ENCODE peak calls at places on chromosomes 16 and 17, in five cellular contexts. I, X, A, P and S are unnamed samples.
A peak's percentile ranks its signal among the peaks of the same experiment; 100 is the strongest.

GRCh38 chr17:14121952-14122351 is 52.6 kb downstream of the COX10 start:
- DNase-seq in I (no peak), X (no peak), A (no peak), P (no peak), S (no peak)

GRCh38 chr16:28105954-28106353 is 42.4 kb upstream of the GSG1L start:
- DNase-seq in I (no peak), X (peak; percentile 40), A (no peak), P (no peak), S (no peak)

GRCh38 chr16:76193851-76194620 is 83.2 kb upstream of the CNTNAP4 start:
- DNase-seq in I (peak; percentile 3), X (no peak), A (no peak), P (no peak), S (no peak)

GRCh38 chr16:28163699-28164584 is 47.8 kb downstream of the XPO6 start:
- DNase-seq in I (peak; percentile 35), X (no peak), A (no peak), P (no peak), S (no peak)

GRCh38 chr17:31869031-31869430 is 10.0 kb upstream of the COPRS start:
- DNase-seq in I (no peak), X (no peak), A (no peak), P (no peak), S (no peak)

GRCh38 chr16:4364196-4365013 is 7.2 kb upstream of the VASN start:
- DNase-seq in I (no peak), X (no peak), A (no peak), P (no peak), S (no peak)

GRCh38 chr17:80192268-80192667 is 22.4 kb downstream of the CARD14 start:
- DNase-seq in I (peak; percentile 14), X (no peak), A (no peak), P (no peak), S (no peak)

GRCh38 chr16:1530883-1531637 is 2.4 kb upstream of the TMEM204 start:
- DNase-seq in I (no peak), X (no peak), A (no peak), P (peak; percentile 85), S (no peak)

DNA sequence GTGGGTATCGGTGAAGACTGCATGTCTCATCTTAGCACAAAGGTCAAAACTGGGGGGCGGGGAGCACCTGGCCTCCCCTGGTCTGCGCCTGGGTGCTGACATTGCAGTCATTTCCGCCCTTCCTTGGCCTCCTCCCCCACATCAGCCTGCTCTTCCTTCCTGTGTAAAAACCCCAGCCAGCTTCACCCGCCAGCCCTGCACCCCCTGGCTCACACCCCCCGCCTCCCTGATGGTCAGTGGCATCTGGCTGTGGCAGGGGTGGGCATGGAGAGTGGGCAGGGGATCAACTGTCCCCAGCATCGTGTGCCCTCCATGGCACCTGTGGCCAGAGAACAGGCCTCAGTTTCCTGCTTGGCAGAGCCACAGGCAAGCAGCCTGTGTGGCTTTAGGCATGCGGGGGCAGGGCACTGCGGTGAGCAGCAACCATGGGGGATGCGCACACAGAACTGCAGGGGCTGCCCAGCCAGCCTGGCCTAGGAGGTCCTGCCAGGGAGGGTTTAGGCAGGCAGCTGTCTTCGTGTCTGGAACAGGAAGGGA is 26.5 kb upstream of the LASP1NB start:
- DNase-seq in I (no peak), X (peak; percentile 74), A (no peak), P (peak; percentile 78), S (no peak)
- H3K4me3 ChIP-seq in I (no peak overlapping the region), X (peak overlapping the region; percentile 14), A (no peak overlapping the region), P (no peak overlapping the region), S (no peak overlapping the region)

DNA sequence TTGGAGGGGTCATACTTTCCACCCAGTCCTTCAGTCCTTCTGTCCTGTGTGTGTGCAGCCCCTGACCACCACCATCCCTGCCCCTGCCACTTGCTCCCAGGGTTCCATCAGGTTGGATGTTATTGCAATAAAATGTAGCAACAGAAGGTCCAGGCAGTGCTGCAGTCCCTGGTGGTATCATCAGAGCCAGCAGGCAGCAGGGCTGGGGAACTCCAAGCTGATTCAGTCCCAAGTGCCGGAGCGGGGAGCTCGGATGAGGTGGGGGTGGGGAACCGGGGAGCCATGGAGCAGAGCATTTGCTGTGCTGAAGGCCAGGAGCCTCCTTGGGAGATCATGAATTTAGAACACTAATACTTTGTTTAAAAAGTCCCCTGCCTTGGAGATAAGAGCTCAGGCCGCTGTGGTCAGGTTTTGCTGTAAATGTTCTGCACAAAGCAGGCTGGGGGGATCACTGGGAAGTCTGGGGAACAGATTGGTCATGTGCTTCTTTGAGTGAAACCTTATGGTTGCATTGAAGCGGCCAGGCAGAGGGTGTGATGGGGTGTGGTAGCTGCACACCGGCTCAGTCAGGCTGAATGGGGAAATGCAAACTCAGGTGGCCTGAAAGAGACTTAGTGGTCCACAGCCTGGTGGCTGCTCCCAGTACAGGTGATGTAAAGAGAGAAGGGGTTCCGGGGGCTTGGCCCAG is 225.9 kb downstream of the SEC14L1 start:
- DNase-seq in I (peak; percentile 29), X (no peak), A (no peak), P (no peak), S (no peak)
- TF ChIP-seq CTCF in I (no peak), X (no peak), A (no peak), P (no peak), S (no peak)

DNA sequence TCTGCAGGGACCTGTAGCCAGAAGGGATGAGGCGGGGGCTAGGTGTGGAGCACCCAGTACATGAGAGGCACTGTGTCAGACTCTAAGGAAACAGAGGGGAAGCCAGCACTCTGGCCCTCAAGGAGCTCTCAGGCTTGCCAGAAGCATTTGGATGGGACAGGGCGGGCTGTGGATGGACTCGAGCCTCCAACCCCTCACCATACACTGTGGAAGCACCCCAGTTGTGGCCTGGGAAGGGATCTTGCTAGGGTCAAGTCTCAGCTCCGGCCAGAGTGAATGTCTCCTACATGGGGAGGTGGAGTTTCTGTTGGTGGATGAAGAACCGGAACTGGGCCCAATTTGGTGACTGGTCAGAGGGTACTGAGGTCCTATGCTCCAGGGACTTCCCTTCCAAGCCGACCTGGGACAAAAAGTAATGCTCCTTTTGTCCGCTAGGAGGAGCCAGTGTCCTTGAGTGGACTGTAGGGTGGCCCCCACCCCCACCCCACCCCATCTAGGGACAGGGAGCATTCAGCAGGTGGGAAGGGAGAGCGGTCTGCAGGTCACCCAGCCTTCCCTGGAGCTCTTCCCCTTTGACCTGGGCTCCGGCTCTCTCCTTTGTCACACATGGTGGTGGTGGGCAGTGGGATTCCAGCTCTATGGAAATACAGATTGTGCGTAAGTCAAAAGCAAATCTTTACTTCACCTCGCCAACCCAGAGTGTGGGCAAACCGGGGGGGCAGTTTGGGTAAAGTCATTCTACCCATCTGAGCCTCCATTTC is 20.3 kb upstream of the PHB1 start:
- DNase-seq in I (peak; percentile 46), X (no peak), A (peak; percentile 74), P (no peak), S (no peak)
- H3K36me3 ChIP-seq in I (no peaks in the 10 kb centered on the region), X (no peaks in the 10 kb centered on the region), A (no peaks in the 10 kb centered on the region), P (no peaks in the 10 kb centered on the region), S (no peaks in the 10 kb centered on the region)

GRCh38 chr16:88560722-88561484 is 9.3 kb upstream of the ZC3H18 start:
- DNase-seq in I (no peak), X (no peak), A (no peak), P (no peak), S (no peak)

GRCh38 chr16:88558457-88559442 is 11.5 kb upstream of the ZC3H18 start:
- DNase-seq in I (peak; percentile 15), X (no peak), A (peak; percentile 64), P (peak; percentile 88), S (no peak)

GRCh38 chr16:88566158-88566557 is 4.0 kb upstream of the ZC3H18 start:
- DNase-seq in I (peak; percentile 65), X (no peak), A (peak; percentile 34), P (peak; percentile 3), S (no peak)

GRCh38 chr16:88556294-88556988 is 13.8 kb upstream of the ZC3H18 start:
- DNase-seq in I (no peak), X (no peak), A (no peak), P (no peak), S (no peak)

GRCh38 chr16:88561485-88562369 is 8.5 kb upstream of the ZC3H18 start:
- DNase-seq in I (peak; percentile 14), X (no peak), A (peak; percentile 36), P (no peak), S (no peak)
- H3K4me3 ChIP-seq in I (no peak overlapping the region), X (no peak overlapping the region), A (peak overlapping the region; percentile 28), P (no peak overlapping the region), S (no peak overlapping the region)

GRCh38 chr16:86093801-86094750 is 195.1 kb downstream of the IRF8 start:
- DNase-seq in I (no peak), X (peak; percentile 55), A (no peak), P (no peak), S (no peak)
- TF ChIP-seq CTCF in I (no peak), X (peak; percentile 5), A (peak; percentile 6), P (no peak), S (no peak)

GRCh38 chr17:49195746-49196145 is 14.6 kb downstream of the GNGT2 start:
- DNase-seq in I (no peak), X (no peak), A (no peak), P (no peak), S (no peak)

GRCh38 chr17:49200423-49201083 is 9.8 kb downstream of the GNGT2 start:
- DNase-seq in I (no peak), X (no peak), A (no peak), P (no peak), S (no peak)

GRCh38 chr17:49198206-49198605 is 12.2 kb downstream of the GNGT2 start:
- DNase-seq in I (no peak), X (no peak), A (no peak), P (no peak), S (no peak)

GRCh38 chr17:49196520-49196919 is 13.9 kb downstream of the GNGT2 start:
- DNase-seq in I (no peak), X (no peak), A (no peak), P (no peak), S (no peak)

DNA sequence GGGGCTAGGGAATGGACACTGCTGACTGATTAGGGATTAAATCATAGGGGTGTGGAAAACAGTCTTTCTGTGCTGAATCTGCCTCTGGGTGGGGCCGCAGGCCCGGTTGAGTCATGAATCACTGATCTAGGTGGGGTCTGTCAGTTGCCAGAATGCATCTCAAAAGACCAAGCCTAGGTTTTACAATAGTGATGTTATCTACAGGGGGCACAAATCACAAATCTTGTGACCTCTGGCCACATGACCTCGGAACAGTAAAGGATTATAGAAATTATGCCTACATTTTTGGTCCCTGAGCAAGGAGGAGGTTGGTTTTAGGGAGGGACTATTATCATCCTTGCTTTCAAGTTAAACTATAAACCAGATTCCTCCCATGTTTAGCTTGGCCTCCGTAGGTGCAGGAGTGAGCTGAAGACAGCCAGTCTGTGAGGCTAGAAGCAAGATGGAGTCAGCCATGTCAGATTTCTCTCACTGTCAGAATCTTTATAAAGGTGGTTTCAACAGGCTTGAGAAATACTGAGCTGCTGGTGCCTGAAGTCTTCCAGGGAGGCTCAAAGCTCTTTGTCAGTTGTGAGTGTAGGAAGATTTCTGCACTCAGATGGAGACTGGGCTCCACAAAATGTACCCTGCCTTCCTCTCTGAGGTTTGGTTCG is 12.9 kb downstream of the GNGT2 start:
- DNase-seq in I (peak; percentile 18), X (no peak), A (no peak), P (no peak), S (no peak)
- H3K36me3 ChIP-seq in I (no peaks in the 10 kb centered on the region), X (no peaks in the 10 kb centered on the region), A (no peaks in the 10 kb centered on the region), P (no peaks in the 10 kb centered on the region), S (no peaks in the 10 kb centered on the region)

GRCh38 chr16:70782237-70782636 is 18.7 kb downstream of the VAC14 start:
- DNase-seq in I (peak; percentile 62), X (peak; percentile 52), A (no peak), P (no peak), S (no peak)
- H3K4me3 ChIP-seq in I (no peak overlapping the region), X (no peak overlapping the region), A (no peak overlapping the region), P (no peak overlapping the region), S (no peak overlapping the region)